ENCODE peak calls at places on chromosomes 4 and X, in six cellular contexts. One of them, this sample, is unnamed.

GRCh38 chrX:37543324-37543723 is 28.1 kb upstream of the LANCL3 start:
- DNase-seq in upper lobe of left lung: no peak
- DNase-seq in GM12865: no peak
- DNase-seq in upper lobe of right lung: no peak
- DNase-seq in NB4: no peak
- DNase-seq in cardiac fibroblast: no peak
- DNase-seq in this sample: no peak

GRCh38 chrX:23668335-23668734 is 1.0 kb downstream of the PRDX4 start:
- DNase-seq in GM12865: peak
- DNase-seq in NB4: peak
- DNase-seq in upper lobe of right lung: no peak
- DNase-seq in cardiac fibroblast: no peak
- DNase-seq in upper lobe of left lung: no peak
- DNase-seq in this sample: peak

GRCh38 chr4:106796866-106797265 is 239.2 kb downstream of the DKK2 start:
- DNase-seq in NB4: no peak
- DNase-seq in upper lobe of right lung: no peak
- DNase-seq in cardiac fibroblast: no peak
- DNase-seq in upper lobe of left lung: no peak
- DNase-seq in GM12865: no peak
- DNase-seq in this sample: no peak

GRCh38 chrX:19028560-19028959 is 44.6 kb upstream of the PHKA2 start:
- DNase-seq in GM12865: no peak
- DNase-seq in upper lobe of left lung: no peak
- DNase-seq in NB4: no peak
- DNase-seq in cardiac fibroblast: no peak
- DNase-seq in upper lobe of right lung: no peak
- DNase-seq in this sample: no peak

GRCh38 chrX:47804315-47804714 is 32.4 kb upstream of the ZNF81 start:
- DNase-seq in GM12865: no peak
- DNase-seq in NB4: no peak
- DNase-seq in cardiac fibroblast: no peak
- DNase-seq in upper lobe of right lung: no peak
- DNase-seq in upper lobe of left lung: no peak
- DNase-seq in this sample: no peak

GRCh38 chr4:105894570-105895323 is 524 bp upstream of the NPNT start:
- DNase-seq in upper lobe of left lung: no peak
- DNase-seq in cardiac fibroblast: peak
- DNase-seq in upper lobe of right lung: peak
- DNase-seq in GM12865: peak
- DNase-seq in NB4: no peak
- DNase-seq in this sample: no peak

GRCh38 chrX:1531106-1531890 is 5.7 kb downstream of the P2RY8 start:
- DNase-seq in cardiac fibroblast: no peak
- DNase-seq in GM12865: no peak
- DNase-seq in upper lobe of left lung: no peak
- DNase-seq in NB4: no peak
- DNase-seq in upper lobe of right lung: peak
- DNase-seq in this sample: no peak

GRCh38 chrX:15644560-15644872 is 20.1 kb downstream of the CLTRN start:
- DNase-seq in GM12865: no peak
- DNase-seq in upper lobe of left lung: no peak
- DNase-seq in NB4: peak
- DNase-seq in cardiac fibroblast: no peak
- DNase-seq in upper lobe of right lung: no peak
- DNase-seq in this sample: no peak

GRCh38 chr4:137299281-137299680 is 233.0 kb downstream of the PCDH18 start:
- DNase-seq in cardiac fibroblast: no peak
- DNase-seq in upper lobe of right lung: no peak
- DNase-seq in upper lobe of left lung: no peak
- DNase-seq in NB4: no peak
- DNase-seq in GM12865: no peak
- DNase-seq in this sample: no peak

GRCh38 chr4:122500852-122501501 is 44.5 kb upstream of the IL2 start:
- DNase-seq in NB4: no peak
- DNase-seq in upper lobe of right lung: no peak
- DNase-seq in upper lobe of left lung: no peak
- DNase-seq in GM12865: no peak
- DNase-seq in cardiac fibroblast: peak
- DNase-seq in this sample: no peak

GRCh38 chr4:134867027-134867426 is 665.4 kb upstream of the PABPC4L start:
- DNase-seq in GM12865: no peak
- DNase-seq in upper lobe of right lung: no peak
- DNase-seq in upper lobe of left lung: no peak
- DNase-seq in cardiac fibroblast: no peak
- DNase-seq in NB4: no peak
- DNase-seq in this sample: no peak

GRCh38 chr4:134862116-134862515 is 660.5 kb upstream of the PABPC4L start:
- DNase-seq in NB4: no peak
- DNase-seq in GM12865: no peak
- DNase-seq in upper lobe of left lung: no peak
- DNase-seq in upper lobe of right lung: no peak
- DNase-seq in cardiac fibroblast: no peak
- DNase-seq in this sample: no peak

DNA sequence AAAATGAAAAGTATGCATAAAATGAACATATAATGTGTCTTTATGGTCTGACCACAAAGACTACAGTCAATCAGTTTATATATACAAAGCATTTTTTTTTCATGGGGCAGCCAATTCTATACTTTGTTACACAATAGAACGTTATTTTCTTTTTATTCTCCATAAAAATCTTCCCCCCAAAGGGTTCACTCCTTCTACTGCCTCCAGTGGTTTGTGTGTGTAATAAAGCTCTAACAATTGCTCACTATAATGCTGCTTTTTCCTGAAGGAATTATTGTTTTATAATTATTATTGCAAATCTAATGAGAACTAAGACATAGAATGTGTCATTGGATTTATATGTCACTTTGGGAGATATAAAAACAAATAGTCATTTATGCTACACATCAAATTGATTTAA is 664.1 kb upstream of the PABPC4L start:
- DNase-seq in cardiac fibroblast: no peak
- DNase-seq in GM12865: no peak
- DNase-seq in upper lobe of right lung: no peak
- DNase-seq in upper lobe of left lung: no peak
- DNase-seq in NB4: no peak
- DNase-seq in this sample: no peak
- TF ChIP-seq CTCF in cardiac fibroblast: no peak
- TF ChIP-seq CTCF in GM12865: no peak
- TF ChIP-seq CTCF in upper lobe of right lung: no peak
- TF ChIP-seq CTCF in upper lobe of left lung: no peak
- TF ChIP-seq CTCF in NB4: no peak
- TF ChIP-seq CTCF in this sample: no peak

GRCh38 chrX:40007136-40007535 is 90.6 kb downstream of the BCOR start:
- DNase-seq in upper lobe of left lung: no peak
- DNase-seq in cardiac fibroblast: no peak
- DNase-seq in GM12865: no peak
- DNase-seq in NB4: no peak
- DNase-seq in upper lobe of right lung: no peak
- DNase-seq in this sample: no peak
- H3K4me3 ChIP-seq in upper lobe of left lung: no peak
- H3K4me3 ChIP-seq in cardiac fibroblast: no peak
- H3K4me3 ChIP-seq in GM12865: no peak
- H3K4me3 ChIP-seq in NB4: no peak
- H3K4me3 ChIP-seq in upper lobe of right lung: no peak
- H3K4me3 ChIP-seq in this sample: no peak

GRCh38 chrX:10157545-10157944 is 770 bp downstream of the CLCN4 start:
- DNase-seq in NB4: no peak
- DNase-seq in upper lobe of right lung: no peak
- DNase-seq in GM12865: no peak
- DNase-seq in cardiac fibroblast: peak
- DNase-seq in upper lobe of left lung: no peak
- DNase-seq in this sample: no peak

GRCh38 chrX:10160221-10160620 is 3.4 kb downstream of the CLCN4 start:
- DNase-seq in NB4: no peak
- DNase-seq in upper lobe of left lung: no peak
- DNase-seq in cardiac fibroblast: no peak
- DNase-seq in upper lobe of right lung: no peak
- DNase-seq in GM12865: no peak
- DNase-seq in this sample: no peak

GRCh38 chrX:10157032-10157341 is 212 bp downstream of the CLCN4 start:
- DNase-seq in NB4: no peak
- DNase-seq in GM12865: no peak
- DNase-seq in cardiac fibroblast: no peak
- DNase-seq in upper lobe of right lung: no peak
- DNase-seq in upper lobe of left lung: no peak
- DNase-seq in this sample: no peak

GRCh38 chrX:10159069-10159468 is 2.3 kb downstream of the CLCN4 start:
- DNase-seq in upper lobe of left lung: no peak
- DNase-seq in upper lobe of right lung: no peak
- DNase-seq in NB4: no peak
- DNase-seq in cardiac fibroblast: no peak
- DNase-seq in GM12865: no peak
- DNase-seq in this sample: no peak

DNA sequence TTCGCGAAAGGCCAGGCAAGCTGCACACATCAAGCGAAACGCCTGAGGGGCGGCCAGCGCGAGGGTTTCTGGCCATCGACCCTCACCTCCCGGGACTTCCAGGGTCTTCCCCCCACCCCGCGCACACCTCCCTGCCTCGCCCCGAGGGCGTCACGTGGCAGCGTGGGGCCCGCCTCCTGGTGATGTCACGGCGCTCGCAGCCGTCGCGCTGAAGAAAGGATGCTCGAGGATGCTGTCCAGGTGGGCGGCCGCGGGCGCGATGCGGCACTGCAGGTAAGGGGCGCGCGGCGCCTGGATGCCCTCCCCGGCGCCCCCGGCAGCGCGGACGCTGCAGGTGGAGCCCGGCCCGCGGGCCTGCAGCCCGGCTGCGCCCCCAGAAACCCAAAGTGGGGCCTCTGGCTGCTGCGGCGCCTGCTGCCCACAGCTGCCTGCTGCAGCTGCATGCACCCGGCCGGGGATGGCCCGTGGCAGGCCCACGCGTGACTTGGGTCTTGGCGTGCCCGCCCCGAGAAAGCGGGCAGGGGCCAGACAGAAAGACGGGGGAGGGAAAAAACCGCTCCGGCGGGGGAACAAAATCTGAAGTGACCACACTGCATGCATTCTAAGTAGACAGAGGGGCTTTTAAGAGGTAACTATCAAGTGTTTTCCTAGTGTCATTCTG is 1.6 kb downstream of the CLCN4 start:
- DNase-seq in upper lobe of left lung: peak
- DNase-seq in NB4: no peak
- DNase-seq in cardiac fibroblast: no peak
- DNase-seq in upper lobe of right lung: peak
- DNase-seq in GM12865: no peak
- DNase-seq in this sample: no peak
- TF ChIP-seq CTCF in upper lobe of left lung: no peak
- TF ChIP-seq CTCF in NB4: no peak
- TF ChIP-seq CTCF in cardiac fibroblast: no peak
- TF ChIP-seq CTCF in upper lobe of right lung: no peak
- TF ChIP-seq CTCF in GM12865: no peak
- TF ChIP-seq CTCF in this sample: no peak

DNA sequence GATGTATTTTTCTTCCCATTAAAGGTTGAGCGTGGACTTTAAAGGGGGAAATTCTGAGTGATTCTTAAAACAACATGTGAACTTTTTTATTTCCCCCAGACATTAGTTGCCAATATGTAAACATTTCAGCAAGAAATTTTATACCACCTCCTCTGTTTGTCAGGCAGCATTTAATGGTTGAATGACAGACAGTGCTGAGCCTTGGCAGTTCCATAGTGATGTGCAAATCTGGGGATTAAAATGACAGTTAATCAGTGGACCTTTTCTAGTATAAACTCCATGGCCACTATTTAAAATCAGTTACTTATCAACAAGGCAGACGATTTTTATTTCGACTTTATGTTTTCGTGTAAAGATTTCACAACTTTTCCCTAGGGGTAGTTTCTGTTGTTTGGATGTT is 83.5 kb downstream of the FAT4 start:
- DNase-seq in NB4: no peak
- DNase-seq in upper lobe of left lung: no peak
- DNase-seq in GM12865: no peak
- DNase-seq in cardiac fibroblast: no peak
- DNase-seq in upper lobe of right lung: no peak
- DNase-seq in this sample: no peak
- H3K4me3 ChIP-seq in NB4: no peak
- H3K4me3 ChIP-seq in upper lobe of left lung: no peak
- H3K4me3 ChIP-seq in GM12865: no peak
- H3K4me3 ChIP-seq in cardiac fibroblast: no peak
- H3K4me3 ChIP-seq in upper lobe of right lung: no peak
- H3K4me3 ChIP-seq in this sample: no peak

DNA sequence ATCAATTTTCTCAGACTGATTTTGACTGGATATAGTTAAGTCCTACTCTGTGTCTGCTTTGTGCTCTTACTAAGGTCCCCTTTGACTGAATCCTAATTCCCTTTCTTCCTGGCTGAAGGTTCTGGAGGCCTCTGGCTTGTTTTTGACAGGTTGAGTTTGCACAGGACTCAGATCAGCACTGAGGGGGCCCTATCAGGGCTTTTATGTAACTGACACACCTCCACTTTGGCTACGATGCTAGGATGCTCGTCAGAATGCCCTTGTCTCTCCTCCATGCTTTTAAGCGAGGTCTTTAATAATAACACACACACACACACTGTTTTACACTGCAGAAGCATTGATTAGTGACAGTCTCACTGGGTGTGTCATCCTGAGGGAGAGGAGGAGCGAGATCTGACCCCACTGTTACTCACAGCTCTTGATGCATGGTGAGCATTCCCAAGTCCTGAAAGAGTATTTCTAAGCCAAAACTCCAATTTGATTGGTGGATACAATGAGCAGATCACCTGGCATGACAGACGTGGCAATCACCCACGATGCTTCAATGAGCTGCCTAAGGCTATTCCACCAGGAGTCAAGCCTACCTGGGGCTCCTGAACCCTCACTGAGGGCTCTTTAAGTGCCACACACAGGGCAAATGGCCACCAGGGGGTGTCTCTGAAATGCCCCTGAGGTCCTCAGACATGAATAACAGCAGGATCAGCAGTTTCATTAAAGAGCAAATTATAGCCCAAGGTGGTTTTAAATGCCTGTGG is 130.4 kb upstream of the CPEB2 start:
- DNase-seq in cardiac fibroblast: no peak
- DNase-seq in GM12865: peak
- DNase-seq in NB4: peak
- DNase-seq in upper lobe of right lung: peak
- DNase-seq in upper lobe of left lung: no peak
- DNase-seq in this sample: no peak
- TF ChIP-seq CTCF in cardiac fibroblast: peak
- TF ChIP-seq CTCF in GM12865: peak
- TF ChIP-seq CTCF in NB4: peak
- TF ChIP-seq CTCF in upper lobe of right lung: peak
- TF ChIP-seq CTCF in upper lobe of left lung: peak
- TF ChIP-seq CTCF in this sample: peak